ENCODE peak calls at places on chromosome 14, in six cellular contexts. One of them, this sample, is unnamed.

GRCh38 chr14:90191585-90191984 is 64.8 kb upstream of the PSMC1 start:
- DNase-seq in epithelial cell of proximal tubule: no peak
- DNase-seq in transverse colon: no peak
- DNase-seq in NB4: no peak
- DNase-seq in PC-3: no peak
- DNase-seq in fibroblast of mammary gland: no peak
- DNase-seq in this sample: no peak

GRCh38 chr14:24430143-24430681 is 458 bp downstream of the KHNYN start:
- DNase-seq in fibroblast of mammary gland: peak
- DNase-seq in PC-3: peak
- DNase-seq in transverse colon: peak
- DNase-seq in epithelial cell of proximal tubule: no peak
- DNase-seq in NB4: peak
- DNase-seq in this sample: no peak

GRCh38 chr14:105485720-105486332 is 860 bp upstream of the CRIP1 start:
- DNase-seq in PC-3: peak
- DNase-seq in epithelial cell of proximal tubule: no peak
- DNase-seq in transverse colon: no peak
- DNase-seq in fibroblast of mammary gland: no peak
- DNase-seq in NB4: peak
- DNase-seq in this sample: no peak

GRCh38 chr14:51327376-51327775 is 87.3 kb downstream of the TMX1 start:
- DNase-seq in transverse colon: no peak
- DNase-seq in PC-3: no peak
- DNase-seq in NB4: no peak
- DNase-seq in fibroblast of mammary gland: peak
- DNase-seq in epithelial cell of proximal tubule: peak
- DNase-seq in this sample: no peak

GRCh38 chr14:73752297-73752992 is 38.3 kb upstream of the PNMA1 start:
- DNase-seq in fibroblast of mammary gland: peak
- DNase-seq in NB4: peak
- DNase-seq in PC-3: peak
- DNase-seq in transverse colon: peak
- DNase-seq in epithelial cell of proximal tubule: no peak
- DNase-seq in this sample: no peak

GRCh38 chr14:71319646-71320045 is 412.4 kb downstream of the PCNX1 start:
- DNase-seq in NB4: peak
- DNase-seq in fibroblast of mammary gland: peak
- DNase-seq in epithelial cell of proximal tubule: no peak
- DNase-seq in transverse colon: no peak
- DNase-seq in PC-3: peak
- DNase-seq in this sample: no peak

GRCh38 chr14:69013943-69014782 is 35.1 kb upstream of the ACTN1 start:
- DNase-seq in PC-3: peak
- DNase-seq in NB4: peak
- DNase-seq in fibroblast of mammary gland: peak
- DNase-seq in epithelial cell of proximal tubule: no peak
- DNase-seq in transverse colon: peak
- DNase-seq in this sample: peak

GRCh38 chr14:91250912-91251311 is 6.4 kb upstream of the GPR68 start:
- DNase-seq in fibroblast of mammary gland: no peak
- DNase-seq in NB4: no peak
- DNase-seq in epithelial cell of proximal tubule: no peak
- DNase-seq in PC-3: no peak
- DNase-seq in transverse colon: no peak
- DNase-seq in this sample: peak

GRCh38 chr14:69921052-69921451 is 41.8 kb downstream of the SMOC1 start:
- DNase-seq in PC-3: no peak
- DNase-seq in epithelial cell of proximal tubule: no peak
- DNase-seq in transverse colon: no peak
- DNase-seq in NB4: peak
- DNase-seq in fibroblast of mammary gland: peak
- DNase-seq in this sample: no peak

GRCh38 chr14:43981135-43981787 is 525.8 kb downstream of the FSCB start:
- DNase-seq in transverse colon: no peak
- DNase-seq in epithelial cell of proximal tubule: no peak
- DNase-seq in PC-3: no peak
- DNase-seq in NB4: no peak
- DNase-seq in fibroblast of mammary gland: no peak
- DNase-seq in this sample: no peak

GRCh38 chr14:32808574-32809098 is 130.0 kb upstream of the NPAS3 start:
- DNase-seq in NB4: no peak
- DNase-seq in fibroblast of mammary gland: peak
- DNase-seq in transverse colon: no peak
- DNase-seq in PC-3: peak
- DNase-seq in epithelial cell of proximal tubule: no peak
- DNase-seq in this sample: no peak

GRCh38 chr14:34538871-34539406 is 562 bp downstream of the EAPP start:
- DNase-seq in NB4: no peak
- DNase-seq in PC-3: peak
- DNase-seq in fibroblast of mammary gland: no peak
- DNase-seq in epithelial cell of proximal tubule: no peak
- DNase-seq in transverse colon: no peak
- DNase-seq in this sample: no peak

GRCh38 chr14:49977126-49977841 is 84.4 kb downstream of the ARF6 start:
- DNase-seq in PC-3: no peak
- DNase-seq in fibroblast of mammary gland: no peak
- DNase-seq in NB4: peak
- DNase-seq in epithelial cell of proximal tubule: no peak
- DNase-seq in transverse colon: no peak
- DNase-seq in this sample: no peak

GRCh38 chr14:100680439-100681051 is 46.1 kb upstream of the DLK1 start:
- DNase-seq in transverse colon: no peak
- DNase-seq in NB4: peak
- DNase-seq in epithelial cell of proximal tubule: no peak
- DNase-seq in PC-3: no peak
- DNase-seq in fibroblast of mammary gland: peak
- DNase-seq in this sample: no peak

GRCh38 chr14:90439874-90440442 is 43.1 kb downstream of the CALM1 start:
- DNase-seq in transverse colon: no peak
- DNase-seq in NB4: no peak
- DNase-seq in fibroblast of mammary gland: no peak
- DNase-seq in epithelial cell of proximal tubule: no peak
- DNase-seq in PC-3: peak
- DNase-seq in this sample: no peak

GRCh38 chr14:95521001-95521400 is 4.6 kb upstream of the SYNE3 start:
- DNase-seq in transverse colon: no peak
- DNase-seq in epithelial cell of proximal tubule: no peak
- DNase-seq in PC-3: no peak
- DNase-seq in NB4: no peak
- DNase-seq in fibroblast of mammary gland: no peak
- DNase-seq in this sample: no peak

GRCh38 chr14:95533391-95533821 is 1.4 kb upstream of the GLRX5 start:
- DNase-seq in NB4: peak
- DNase-seq in transverse colon: no peak
- DNase-seq in epithelial cell of proximal tubule: no peak
- DNase-seq in fibroblast of mammary gland: peak
- DNase-seq in PC-3: peak
- DNase-seq in this sample: no peak

GRCh38 chr14:95784137-95784536 is 70.2 kb upstream of the TCL1A start:
- DNase-seq in epithelial cell of proximal tubule: no peak
- DNase-seq in fibroblast of mammary gland: peak
- DNase-seq in PC-3: peak
- DNase-seq in transverse colon: no peak
- DNase-seq in NB4: peak
- DNase-seq in this sample: no peak

DNA sequence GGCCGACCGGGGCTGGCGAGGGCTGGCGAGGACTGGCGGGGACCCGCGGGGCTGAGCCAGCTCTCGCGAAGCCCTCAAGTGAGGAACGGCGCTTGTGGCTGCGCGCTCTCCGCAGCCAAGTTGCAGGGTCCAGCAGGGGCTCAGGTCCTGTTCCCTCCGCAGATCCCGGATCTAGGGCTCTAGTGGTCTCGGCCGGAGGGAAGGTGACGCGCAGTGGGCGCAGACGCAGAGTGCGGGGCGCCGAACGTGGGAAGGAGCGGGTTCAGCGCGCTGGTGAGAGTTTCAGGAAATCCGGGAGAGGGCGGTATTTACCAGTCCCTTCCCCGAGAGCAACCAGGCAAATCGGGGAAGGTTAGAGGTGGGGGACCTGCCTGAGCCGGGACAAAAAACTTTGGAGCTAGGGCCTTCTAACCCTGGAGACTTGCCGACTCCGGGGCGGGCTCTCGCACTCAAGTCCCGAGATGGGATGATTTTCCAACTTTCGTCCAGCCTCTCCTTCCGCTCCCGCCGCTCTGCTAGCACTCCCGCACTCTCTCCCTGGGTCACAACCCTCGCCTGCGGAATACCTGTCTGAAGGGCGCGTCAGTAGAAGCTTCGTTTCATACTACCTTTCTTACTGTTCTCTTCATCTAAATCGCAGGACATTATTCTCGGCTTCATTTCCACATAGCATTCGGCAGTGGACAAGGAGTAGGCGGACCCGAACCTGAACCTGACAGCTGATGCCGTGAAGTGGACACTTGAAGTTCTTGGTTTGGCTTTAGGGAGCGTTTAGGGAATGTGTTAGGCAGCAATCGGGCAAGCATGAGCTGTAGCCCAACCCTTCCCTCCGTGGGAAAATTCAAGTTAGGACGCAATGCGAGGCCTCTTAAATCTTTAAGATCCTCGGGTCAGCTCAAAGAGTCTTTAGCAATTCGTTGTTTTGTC is 13.6 kb upstream of the PAX9 start:
- DNase-seq in fibroblast of mammary gland: peak
- DNase-seq in NB4: no peak
- DNase-seq in transverse colon: no peak
- DNase-seq in epithelial cell of proximal tubule: no peak
- DNase-seq in PC-3: peak
- DNase-seq in this sample: no peak
- TF ChIP-seq CTCF in fibroblast of mammary gland: peak
- TF ChIP-seq CTCF in NB4: no peak
- TF ChIP-seq CTCF in transverse colon: peak
- TF ChIP-seq CTCF in epithelial cell of proximal tubule: peak
- TF ChIP-seq CTCF in PC-3: peak
- TF ChIP-seq CTCF in this sample: no peak

DNA sequence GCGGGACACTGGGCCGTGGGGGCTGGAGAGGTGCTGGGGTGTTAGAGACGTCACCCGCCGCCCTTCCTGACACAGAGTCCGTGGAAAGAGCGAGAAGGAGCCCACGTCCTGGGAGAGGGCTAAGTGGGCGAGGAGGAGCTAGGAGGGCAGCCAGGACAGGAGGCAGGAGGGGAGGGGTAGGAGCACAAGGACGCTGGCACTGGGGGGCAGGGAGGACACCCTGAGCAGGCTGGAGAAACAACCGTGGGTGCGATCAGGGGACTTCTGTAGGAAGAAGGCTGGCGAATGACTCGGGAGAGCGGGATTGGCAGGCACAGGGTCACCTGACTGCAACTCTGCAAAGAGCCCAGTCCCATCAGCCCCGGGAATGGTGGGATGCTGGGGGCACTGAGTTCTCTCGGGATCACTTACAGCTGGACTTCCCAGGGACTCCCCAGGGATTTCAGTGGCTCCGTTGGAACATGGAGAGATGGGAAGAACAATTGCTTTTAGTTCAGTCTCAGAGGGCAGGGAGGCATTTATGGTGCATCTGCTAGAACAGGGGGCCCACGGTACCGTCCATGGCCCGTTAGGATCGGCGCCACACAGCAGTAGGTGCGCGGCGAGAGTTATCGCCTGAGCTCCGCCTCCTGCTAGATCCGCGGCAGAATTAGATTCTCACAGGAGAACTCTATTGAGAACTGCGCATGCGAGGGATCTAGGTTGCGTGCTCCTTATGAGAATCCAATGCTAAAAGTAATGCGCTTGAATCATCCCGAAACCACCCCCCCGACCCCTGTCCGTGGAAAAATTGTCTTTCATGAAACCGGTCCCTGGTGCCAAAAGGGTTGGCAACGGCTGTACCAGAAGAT is 24.3 kb downstream of the UBR7 start:
- DNase-seq in NB4: no peak
- DNase-seq in epithelial cell of proximal tubule: no peak
- DNase-seq in transverse colon: no peak
- DNase-seq in PC-3: peak
- DNase-seq in fibroblast of mammary gland: peak
- DNase-seq in this sample: no peak
- H3K4me3 ChIP-seq in NB4: no peak
- H3K4me3 ChIP-seq in epithelial cell of proximal tubule: peak
- H3K4me3 ChIP-seq in transverse colon: peak
- H3K4me3 ChIP-seq in PC-3: peak
- H3K4me3 ChIP-seq in fibroblast of mammary gland: peak
- H3K4me3 ChIP-seq in this sample: peak

GRCh38 chr14:99145307-99145706 is 126.7 kb downstream of the BCL11B start:
- DNase-seq in PC-3: no peak
- DNase-seq in NB4: no peak
- DNase-seq in epithelial cell of proximal tubule: no peak
- DNase-seq in transverse colon: no peak
- DNase-seq in fibroblast of mammary gland: no peak
- DNase-seq in this sample: no peak

GRCh38 chr14:99148131-99148530 is 123.9 kb downstream of the BCL11B start:
- DNase-seq in epithelial cell of proximal tubule: no peak
- DNase-seq in fibroblast of mammary gland: no peak
- DNase-seq in PC-3: no peak
- DNase-seq in transverse colon: no peak
- DNase-seq in NB4: no peak
- DNase-seq in this sample: no peak

GRCh38 chr14:99146991-99147740 is 124.8 kb downstream of the BCL11B start:
- DNase-seq in NB4: no peak
- DNase-seq in fibroblast of mammary gland: no peak
- DNase-seq in epithelial cell of proximal tubule: no peak
- DNase-seq in transverse colon: no peak
- DNase-seq in PC-3: no peak
- DNase-seq in this sample: no peak

GRCh38 chr14:99150236-99150635 is 121.8 kb downstream of the BCL11B start:
- DNase-seq in transverse colon: no peak
- DNase-seq in epithelial cell of proximal tubule: no peak
- DNase-seq in PC-3: no peak
- DNase-seq in NB4: no peak
- DNase-seq in fibroblast of mammary gland: no peak
- DNase-seq in this sample: no peak

DNA sequence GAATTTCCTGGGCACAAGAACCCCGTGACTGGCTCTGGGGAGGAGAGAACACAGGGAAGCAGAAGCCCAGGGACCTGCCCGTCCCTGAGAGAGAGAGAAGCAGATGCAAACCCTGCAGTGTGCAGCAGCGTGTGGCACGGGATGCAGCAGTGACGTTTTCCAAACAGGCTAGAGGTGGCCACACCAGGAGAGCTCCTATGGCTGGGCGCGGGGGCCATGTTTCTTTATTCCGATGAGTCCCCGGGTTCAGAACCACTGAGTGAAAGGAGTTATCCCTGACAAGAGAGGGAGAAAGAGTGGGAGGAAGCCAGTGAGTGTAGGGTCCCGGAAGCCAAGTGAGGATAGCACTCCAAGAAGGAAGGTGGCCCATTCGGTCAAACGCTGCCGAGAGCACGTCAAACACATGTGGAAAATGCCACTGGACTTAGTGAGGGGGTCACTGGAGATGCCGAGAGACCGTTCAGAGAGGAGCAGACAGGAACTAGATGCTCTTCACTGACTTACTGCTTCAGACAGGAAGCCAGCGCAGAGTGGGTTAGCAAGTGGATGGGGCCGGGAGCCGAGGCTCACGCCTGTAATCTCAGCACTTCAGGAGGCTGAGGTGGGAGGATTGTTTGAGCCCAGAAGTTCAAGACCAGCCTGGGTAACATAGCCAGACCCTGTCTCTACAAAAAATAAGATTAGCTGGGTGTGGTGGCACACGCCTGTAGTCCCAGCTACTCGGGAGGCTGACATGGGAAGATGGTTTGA is 123.0 kb downstream of the BCL11B start:
- DNase-seq in fibroblast of mammary gland: no peak
- DNase-seq in epithelial cell of proximal tubule: no peak
- DNase-seq in NB4: no peak
- DNase-seq in PC-3: no peak
- DNase-seq in transverse colon: no peak
- DNase-seq in this sample: no peak
- TF ChIP-seq CTCF in fibroblast of mammary gland: no peak
- TF ChIP-seq CTCF in epithelial cell of proximal tubule: no peak
- TF ChIP-seq CTCF in NB4: no peak
- TF ChIP-seq CTCF in PC-3: no peak
- TF ChIP-seq CTCF in transverse colon: no peak
- TF ChIP-seq CTCF in this sample: no peak

GRCh38 chr14:102922490-102923200 is at the start of gene AMN:
- DNase-seq in transverse colon: peak
- DNase-seq in PC-3: no peak
- DNase-seq in NB4: peak
- DNase-seq in epithelial cell of proximal tubule: no peak
- DNase-seq in fibroblast of mammary gland: peak
- DNase-seq in this sample: no peak
- H3K4me3 ChIP-seq in transverse colon: peak
- H3K4me3 ChIP-seq in PC-3: no peak
- H3K4me3 ChIP-seq in NB4: no peak
- H3K4me3 ChIP-seq in epithelial cell of proximal tubule: peak
- H3K4me3 ChIP-seq in fibroblast of mammary gland: peak
- H3K4me3 ChIP-seq in this sample: no peak

This sample was measured in HFF-Myc.